ENCODE peak calls at places on chromosome 5, in six cellular contexts. O is Ammon's horn; I is activated naive CD4-positive, alpha-beta T cell treated with Interleukin-2 at 50 U/mL for 16 hours; Z is activated CD4-positive, CD25-positive, alpha-beta regulatory T cell; J is NCI-H1105; X is EL. F is an unnamed sample.

GRCh38 chr5:83450183-83450839 is 21.2 kb upstream of the VCAN start:
- DNase-seq in I (no peak), J (no peak), X (no peak), Z (no peak), O (no peak), F (no peak)

GRCh38 chr5:92749943-92750342 is 831.1 kb downstream of the NR2F1-AS1 start:
- DNase-seq in Z (no peak), X (peak), I (no peak), O (no peak), J (no peak), F (no peak)

GRCh38 chr5:16673241-16673998 is 56.6 kb upstream of the RETREG1 start:
- DNase-seq in X (no peak), Z (no peak), O (peak), I (peak), J (peak), F (peak)

GRCh38 chr5:177304392-177305119 is 957 bp downstream of the PRELID1 start:
- DNase-seq in O (no peak), J (no peak), Z (no peak), X (peak), I (peak), F (no peak)

GRCh38 chr5:38827525-38827924 is 18.3 kb upstream of the OSMR start:
- DNase-seq in X (peak), O (no peak), Z (no peak), I (no peak), J (no peak), F (no peak)

GRCh38 chr5:151825445-151825844 is 53.7 kb downstream of the G3BP1 start:
- DNase-seq in O (peak), X (peak), J (peak), Z (peak), I (no peak), F (peak)

GRCh38 chr5:128084228-128085167 is 932 bp downstream of the SLC12A2 start:
- DNase-seq in Z (peak), X (peak), I (peak), J (peak), O (peak), F (no peak)

GRCh38 chr5:36734422-36734821 is 128.0 kb downstream of the SLC1A3 start:
- DNase-seq in O (peak), J (no peak), I (no peak), X (peak), Z (no peak), F (no peak)

GRCh38 chr5:56123531-56124243 is 109.4 kb downstream of the ANKRD55 start:
- DNase-seq in Z (no peak), J (no peak), O (no peak), I (no peak), X (peak), F (no peak)

GRCh38 chr5:181058786-181059296 is 18.8 kb downstream of the BTNL9 start:
- DNase-seq in J (no peak), O (no peak), X (no peak), Z (no peak), I (no peak), F (no peak)

GRCh38 chr5:146331257-146331822 is 7.3 kb upstream of the POU4F3 start:
- DNase-seq in X (no peak), I (no peak), O (no peak), Z (no peak), J (no peak), F (no peak)

GRCh38 chr5:170757182-170757601 is 26.3 kb upstream of the GABRP start:
- DNase-seq in J (no peak), X (peak), Z (no peak), I (no peak), O (no peak), F (no peak)

GRCh38 chr5:14171091-14171490 is 27.9 kb downstream of the TRIO start:
- DNase-seq in O (no peak), Z (no peak), J (no peak), X (peak), I (no peak), F (no peak)

GRCh38 chr5:53334431-53334941 is 145.9 kb upstream of the FST start:
- DNase-seq in X (peak), I (no peak), J (no peak), O (no peak), Z (no peak), F (no peak)

GRCh38 chr5:172322028-172322965 is 38.7 kb upstream of the UBTD2 start:
- DNase-seq in Z (no peak), J (no peak), X (no peak), O (no peak), I (no peak), F (peak)

GRCh38 chr5:1647580-1647979 is 123.8 kb upstream of the LPCAT1 start:
- DNase-seq in J (no peak), O (no peak), Z (no peak), I (no peak), X (no peak), F (no peak)

GRCh38 chr5:143214890-143215289 is 188.6 kb downstream of the NR3C1 start:
- DNase-seq in O (no peak), Z (no peak), I (no peak), J (no peak), X (no peak), F (no peak)

GRCh38 chr5:138873886-138874200 is 1.3 kb downstream of the LRRTM2 start:
- DNase-seq in J (no peak), Z (no peak), I (no peak), X (no peak), O (peak), F (no peak)

GRCh38 chr5:79756102-79756501 is 66.5 kb downstream of the CMYA5 start:
- DNase-seq in Z (no peak), X (peak), O (no peak), I (no peak), J (no peak), F (no peak)

GRCh38 chr5:95730730-95731570 is at the start of gene RHOBTB3:
- DNase-seq in O (peak), X (peak), J (peak), Z (no peak), I (peak), F (peak)

GRCh38 chr5:17907094-17907493 is 272.8 kb downstream of the TAF11L14 start:
- DNase-seq in Z (no peak), J (no peak), X (no peak), O (no peak), I (no peak), F (no peak)

GRCh38 chr5:57598756-57599155 is 116.1 kb upstream of the ACTBL2 start:
- DNase-seq in I (no peak), Z (no peak), O (no peak), X (peak), J (no peak), F (no peak)

GRCh38 chr5:153888781-153889180 is 149.9 kb downstream of the FAM114A2 start:
- DNase-seq in Z (no peak), X (no peak), J (no peak), O (no peak), I (no peak), F (no peak)

GRCh38 chr5:132813599-132814440 is 718 bp downstream of the SOWAHA start:
- DNase-seq in X (peak), Z (no peak), J (no peak), O (peak), I (peak), F (peak)

GRCh38 chr5:107670927-107671741 is at the start of gene EFNA5:
- DNase-seq in O (peak), J (peak), X (peak), Z (no peak), I (no peak), F (peak)

GRCh38 chr5:2902742-2903297 is 151.3 kb upstream of the IRX2 start:
- DNase-seq in Z (no peak), I (no peak), X (no peak), O (no peak), J (no peak), F (no peak)